ENCODE peak calls at places on chromosomes 2 and 18, in five cellular contexts. Q is MM.1S, S is H9, V is mammary epithelial cell, C is trophoblast cell. M is an unnamed sample. For H3K79me2, the result is how much of the 10 kb centered on the place peaks cover.

GRCh38 chr2:68237404-68237803 is 14.9 kb downstream of the PPP3R1 start:
- DNase-seq in C (no peak), S (no peak), V (no peak), Q (no peak), M (no peak)

GRCh38 chr2:212520340-212520739 is 18.3 kb downstream of the ERBB4 start:
- DNase-seq in S (no peak), C (peak), V (no peak), Q (peak), M (no peak)

GRCh38 chr2:232641153-232641845 is 7.9 kb downstream of the EFHD1 start:
- DNase-seq in Q (peak), C (no peak), S (no peak), V (no peak), M (no peak)

GRCh38 chr2:53636616-53637015 is 131.0 kb upstream of the CHAC2 start:
- DNase-seq in S (no peak), V (no peak), C (no peak), Q (no peak), M (no peak)

GRCh38 chr18:59957957-59958356 is 58.2 kb downstream of the PMAIP1 start:
- DNase-seq in V (peak), C (no peak), Q (peak), S (no peak), M (peak)

GRCh38 chr2:1527153-1527992 is 114.1 kb downstream of the TPO start:
- DNase-seq in V (no peak), S (no peak), C (no peak), Q (no peak), M (no peak)

GRCh38 chr2:71557321-71557720 is 104.0 kb downstream of the DYSF start:
- DNase-seq in V (no peak), C (no peak), S (peak), Q (no peak), M (no peak)

GRCh38 chr18:48613589-48613988 is 74.8 kb downstream of the CTIF start:
- DNase-seq in V (no peak), S (no peak), C (no peak), Q (no peak), M (no peak)

GRCh38 chr2:135311268-135311667 is 219.8 kb downstream of the ZRANB3 start:
- DNase-seq in V (no peak), Q (no peak), S (no peak), C (no peak), M (no peak)

GRCh38 chr2:190563109-190563508 is 28.6 kb upstream of the NEMP2 start:
- DNase-seq in C (no peak), Q (no peak), S (no peak), V (no peak), M (no peak)

GRCh38 chr2:64122358-64122757 is 21.9 kb downstream of the PELI1 start:
- DNase-seq in C (no peak), V (no peak), S (no peak), Q (no peak), M (no peak)
- H3K79me2 ChIP-seq in C (under half), V (half or more), S (under half), Q (half or more), M (under half)

DNA sequence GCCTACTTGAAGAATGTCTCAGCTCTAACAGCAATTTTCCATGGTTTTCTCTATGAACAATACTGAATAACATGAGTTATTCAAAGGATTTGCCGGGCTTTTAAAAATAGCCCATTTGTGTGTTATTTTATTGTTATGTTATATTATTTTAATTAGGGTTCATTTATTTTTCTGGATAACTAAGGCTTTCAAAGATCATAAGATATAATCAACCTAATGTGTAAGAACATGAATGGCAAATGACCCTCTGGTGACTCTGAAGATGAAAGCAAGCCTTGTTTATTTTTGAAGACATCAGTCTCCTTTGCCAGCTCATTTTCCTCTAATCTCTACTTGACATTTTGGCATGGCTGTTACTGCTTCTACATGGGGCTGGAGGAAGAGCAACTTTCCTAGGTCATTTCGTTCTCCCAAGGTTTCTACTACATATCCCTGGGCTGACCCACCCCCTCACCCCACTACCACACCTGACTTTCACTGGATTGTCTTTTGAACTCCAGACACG is 10.6 kb downstream of the FAP start:
- DNase-seq in Q (no peak), S (no peak), C (no peak), V (no peak), M (no peak)
- H3K79me2 ChIP-seq in Q (under half), S (under half), C (under half), V (under half), M (under half)

GRCh38 chr2:237982039-237982725 is 15.4 kb downstream of the UBE2F start:
- DNase-seq in S (no peak), C (no peak), Q (no peak), V (no peak), M (no peak)
- H3K79me2 ChIP-seq in S (under half), C (under half), Q (half or more), V (half or more), M (half or more)

DNA sequence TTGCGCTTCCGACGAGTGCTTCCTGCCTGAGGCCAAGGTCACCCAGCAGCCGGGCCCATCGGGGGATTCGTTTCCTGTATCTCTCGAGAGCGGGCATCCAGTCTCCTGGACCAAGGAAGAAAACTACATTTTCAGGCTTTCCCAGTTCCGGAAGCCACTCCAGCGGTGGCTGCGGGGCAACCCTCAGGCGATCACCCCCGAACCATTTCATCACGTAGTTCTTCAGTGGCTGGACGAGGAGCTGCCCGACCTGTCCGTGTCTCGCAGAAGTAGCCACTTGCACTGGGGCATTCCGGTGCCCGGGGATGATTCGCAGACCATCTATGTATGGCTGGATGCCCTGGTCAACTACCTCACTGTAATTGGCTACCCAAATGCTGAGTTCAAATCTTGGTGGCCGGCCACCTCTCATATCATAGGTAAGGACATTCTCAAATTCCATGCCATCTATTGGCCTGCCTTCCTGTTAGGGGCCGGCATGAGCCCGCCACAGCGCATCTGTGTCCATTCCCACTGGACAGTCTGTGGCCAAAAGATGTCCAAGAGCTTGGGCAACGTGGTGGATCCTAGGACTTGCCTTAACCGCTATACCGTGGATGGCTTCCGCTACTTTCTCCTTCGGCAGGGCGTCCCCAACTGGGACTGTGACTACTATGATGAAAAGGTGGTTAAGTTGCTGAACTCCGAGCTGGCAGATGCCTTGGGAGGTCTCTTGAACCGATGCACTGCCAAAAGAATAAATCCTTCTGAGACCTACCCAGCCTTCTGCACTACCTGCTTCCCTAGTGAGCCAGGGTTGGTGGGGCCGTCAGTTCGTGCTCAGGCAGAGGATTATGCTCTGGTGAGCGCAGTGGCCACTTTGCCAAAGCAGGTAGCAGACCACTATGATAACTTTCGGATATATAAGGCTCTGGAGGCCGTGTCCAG is 1.0 kb downstream of the MARS2 start:
- DNase-seq in S (peak), V (no peak), Q (peak), C (peak), M (no peak)
- H3K79me2 ChIP-seq in S (under half), V (half or more), Q (half or more), C (under half), M (half or more)

DNA sequence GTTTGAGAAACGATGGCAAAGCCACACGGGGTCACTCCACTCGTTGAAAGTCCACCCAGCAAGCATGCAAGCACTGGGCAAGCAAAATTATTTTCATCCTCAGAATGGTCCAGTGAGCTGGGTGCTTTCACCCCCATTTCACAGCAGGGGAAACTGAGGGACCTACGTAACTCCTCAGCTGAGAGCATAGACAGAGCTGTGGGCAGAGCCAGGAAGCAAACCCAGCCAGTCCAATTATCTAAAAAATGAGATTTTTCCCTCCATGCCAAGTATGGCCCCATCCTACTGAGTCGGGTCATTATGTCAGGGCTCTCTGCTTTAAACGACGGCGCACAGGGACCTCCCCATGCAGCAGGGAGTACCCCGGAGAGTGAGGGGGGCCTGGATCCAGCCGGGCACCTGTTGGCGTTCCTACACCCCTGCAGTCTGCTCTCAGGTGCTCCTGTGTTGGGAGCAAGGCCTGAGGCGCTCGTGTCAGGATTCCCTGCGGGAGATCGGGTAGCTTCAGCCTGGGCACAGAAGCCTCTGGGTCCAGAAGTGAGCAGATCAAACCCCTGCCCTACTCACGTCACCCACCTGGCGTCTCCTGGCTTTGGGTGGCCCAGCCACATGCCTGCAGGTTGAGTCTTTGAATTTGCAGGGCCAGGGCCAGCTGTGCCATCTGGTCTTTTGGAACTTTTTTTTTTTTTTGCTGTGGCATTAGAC is 17.3 kb downstream of the TWIST2 start:
- DNase-seq in V (no peak), S (no peak), C (no peak), Q (no peak), M (peak)
- H3K79me2 ChIP-seq in V (under half), S (under half), C (under half), Q (under half), M (under half)

DNA sequence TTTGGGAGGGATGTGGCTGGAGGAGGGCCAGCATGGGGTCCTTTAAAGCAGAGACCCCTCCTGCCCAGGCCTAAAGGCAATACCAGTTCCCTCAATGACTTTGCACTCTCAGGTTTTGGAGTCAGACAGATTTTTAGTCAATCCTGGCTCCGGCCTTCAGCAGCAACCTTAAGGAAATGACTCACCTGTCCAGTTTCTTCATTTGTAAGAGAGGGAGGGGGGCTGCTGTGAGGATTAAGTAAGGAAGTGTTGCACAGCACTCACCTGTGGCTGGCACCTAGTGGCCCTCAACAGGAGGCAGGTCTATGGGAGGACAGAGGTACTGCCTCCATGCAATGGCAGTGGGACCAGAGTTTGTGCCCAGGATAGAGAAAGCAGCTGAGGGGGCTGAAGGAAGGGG is 13.7 kb downstream of the CNGA3 start:
- DNase-seq in S (no peak), C (no peak), Q (no peak), V (peak), M (no peak)
- H3K79me2 ChIP-seq in S (under half), C (under half), Q (under half), V (under half), M (under half)

GRCh38 chr2:108542071-108542470 is 7.8 kb downstream of the LIMS1 start:
- DNase-seq in C (no peak), S (no peak), V (no peak), Q (no peak), M (no peak)

GRCh38 chr2:108536911-108537310 is 2.6 kb downstream of the LIMS1 start:
- DNase-seq in C (no peak), V (no peak), S (no peak), Q (no peak), M (no peak)

GRCh38 chr2:108538000-108538625 is 3.8 kb downstream of the LIMS1 start:
- DNase-seq in S (no peak), Q (no peak), V (peak), C (peak), M (no peak)

GRCh38 chr2:108536133-108536780 is 2.0 kb downstream of the LIMS1 start:
- DNase-seq in V (peak), Q (no peak), S (no peak), C (peak), M (no peak)

DNA sequence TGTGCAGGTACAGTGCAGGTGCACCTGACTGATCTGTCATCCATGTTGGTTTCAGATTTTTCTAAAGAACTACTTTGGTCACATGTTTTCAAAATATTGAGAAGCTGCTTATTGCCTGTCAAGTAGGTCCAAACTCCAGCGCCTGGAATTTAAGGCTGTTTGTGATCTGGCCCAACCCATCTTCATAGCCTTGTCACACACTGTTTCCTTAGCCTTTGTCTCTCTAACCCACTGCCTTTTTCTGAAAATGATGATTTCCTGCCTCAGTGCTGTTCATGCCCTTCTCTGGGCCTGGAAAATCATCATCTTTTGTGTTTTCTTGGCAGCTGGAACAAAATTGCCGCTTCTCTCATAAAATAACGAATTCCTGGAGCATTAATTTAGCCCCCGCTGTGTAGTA is 7.2 kb downstream of the LIMS1 start:
- DNase-seq in C (no peak), V (no peak), S (no peak), Q (peak), M (no peak)
- H3K79me2 ChIP-seq in C (under half), V (half or more), S (under half), Q (half or more), M (half or more)

M was measured in PC-9.